ENCODE peak calls at places on chromosomes 6 and 20, in six cellular contexts. Y, X, K, N, J and E are unnamed samples.

GRCh38 chr6:35737413-35738211 is 780 bp downstream of the ARMC12 start:
- DNase-seq in Y (no peak), J (no peak), K (no peak), N (peak), X (no peak), E (peak)

GRCh38 chr6:140271759-140272377 is 897.4 kb upstream of the CITED2 start:
- DNase-seq in J (no peak), N (no peak), K (no peak), X (no peak), Y (no peak), E (no peak)

GRCh38 chr20:4507288-4507719 is 214.4 kb upstream of the PRND start:
- DNase-seq in N (no peak), K (no peak), Y (no peak), J (no peak), X (no peak), E (no peak)

GRCh38 chr6:31769684-31770371 is 7.3 kb downstream of the VWA7 start:
- DNase-seq in Y (peak), N (peak), K (no peak), X (peak), J (no peak), E (peak)

GRCh38 chr6:90497411-90497810 is 89.5 kb downstream of the MAP3K7 start:
- DNase-seq in J (no peak), N (no peak), X (no peak), K (no peak), Y (no peak), E (no peak)

GRCh38 chr20:33811763-33812672 is 870 bp downstream of the CHMP4B start:
- DNase-seq in J (no peak), N (peak), K (no peak), Y (no peak), X (no peak), E (no peak)

GRCh38 chr20:16803965-16804792 is 56.0 kb downstream of the OTOR start:
- DNase-seq in X (no peak), J (no peak), Y (no peak), N (peak), K (peak), E (peak)

GRCh38 chr6:150691463-150691862 is 91.8 kb downstream of the PLEKHG1 start:
- DNase-seq in X (no peak), K (no peak), J (no peak), N (peak), Y (no peak), E (no peak)

GRCh38 chr6:105568751-105569150 is 165.9 kb upstream of the PREP start:
- DNase-seq in J (no peak), N (no peak), Y (no peak), K (no peak), X (no peak), E (no peak)

GRCh38 chr20:24966317-24967012 is 17.4 kb downstream of the CST7 start:
- DNase-seq in K (no peak), J (peak), N (no peak), Y (no peak), X (peak), E (no peak)

GRCh38 chr6:121619013-121619412 is 183.6 kb downstream of the GJA1 start:
- DNase-seq in Y (no peak), X (no peak), K (no peak), J (no peak), N (no peak), E (no peak)

GRCh38 chr20:44228465-44229258 is 18.1 kb upstream of the OSER1 start:
- DNase-seq in N (no peak), K (no peak), X (no peak), J (peak), Y (no peak), E (no peak)

GRCh38 chr6:33882154-33882553 is 78.4 kb upstream of the MLN start:
- DNase-seq in X (no peak), J (no peak), K (no peak), Y (no peak), N (no peak), E (no peak)